ENCODE peak calls at places on chromosomes 16 and 17, in nine cellular contexts. P, Q, A, M, G, H, C, W and X are unnamed samples. For H3K9me3, the result is how much of the 10 kb centered on the place peaks cover.

GRCh38 chr17:78124081-78124835 is 4.3 kb downstream of the TMC6 start:
- DNase-seq in H (peak), M (no peak), A (peak), G (no peak), P (no peak), Q (no peak), W (no peak), C (peak), X (no peak)

GRCh38 chr16:620700-621525 is 9.9 kb upstream of the WFIKKN1 start:
- DNase-seq in W (no peak), M (no peak), A (no peak), Q (peak), H (no peak), P (no peak), C (no peak), G (no peak), X (no peak)

GRCh38 chr17:17445925-17446665 is 30.7 kb upstream of the MED9 start:
- DNase-seq in M (no peak), H (no peak), G (peak), W (peak), A (peak), P (peak), Q (no peak), C (no peak), X (peak)

GRCh38 chr17:7704601-7705268 is at the start of gene EFNB3:
- DNase-seq in H (no peak), M (no peak), Q (peak), A (no peak), P (no peak), G (no peak), W (no peak), C (peak), X (no peak)

GRCh38 chr16:75703341-75703740 is 2.1 kb upstream of the DUXB start:
- DNase-seq in H (no peak), M (no peak), G (no peak), W (no peak), A (no peak), C (no peak), Q (no peak), P (no peak), X (no peak)

GRCh38 chr16:177394-177822 is 928 bp downstream of the HBA1 start:
- DNase-seq in A (no peak), P (no peak), G (no peak), W (no peak), H (no peak), C (no peak), M (no peak), Q (peak), X (no peak)

GRCh38 chr16:87416826-87417471 is 24.8 kb downstream of the MAP1LC3B start:
- DNase-seq in C (no peak), H (peak), G (peak), W (peak), P (no peak), M (no peak), A (no peak), Q (no peak), X (no peak)

GRCh38 chr17:83178533-83179201 is 99.3 kb downstream of the METRNL start:
- DNase-seq in C (peak), Q (no peak), G (no peak), A (no peak), H (no peak), W (no peak), P (no peak), M (no peak), X (peak)

GRCh38 chr17:43952351-43952723 is 1.4 kb downstream of the PYY start:
- DNase-seq in A (no peak), Q (no peak), H (no peak), M (no peak), P (no peak), G (no peak), C (no peak), W (no peak), X (no peak)

GRCh38 chr16:50213939-50214519 is 52.3 kb upstream of the ADCY7 start:
- DNase-seq in W (peak), H (peak), C (no peak), M (no peak), P (no peak), A (no peak), G (peak), Q (no peak), X (no peak)

GRCh38 chr16:87464691-87465300 is 28.0 kb downstream of the ZCCHC14 start:
- DNase-seq in M (no peak), Q (peak), A (peak), W (no peak), G (peak), H (no peak), C (no peak), P (peak), X (peak)

GRCh38 chr16:1612320-1613111 is at the start of gene CRAMP1:
- DNase-seq in G (peak), C (no peak), M (no peak), P (no peak), H (peak), A (no peak), Q (no peak), W (peak), X (no peak)

GRCh38 chr17:11948791-11949190 is 48.5 kb downstream of the ZNF18 start:
- DNase-seq in G (no peak), A (peak), M (no peak), H (no peak), Q (peak), W (no peak), C (no peak), P (peak), X (peak)

GRCh38 chr17:28346746-28347246 is 10.5 kb downstream of the POLDIP2 start:
- DNase-seq in P (no peak), M (no peak), G (peak), Q (no peak), C (no peak), W (peak), H (no peak), A (no peak), X (no peak)

GRCh38 chr17:66522591-66523272 is 220.3 kb downstream of the PRKCA start:
- DNase-seq in C (no peak), G (no peak), A (no peak), P (no peak), W (no peak), H (no peak), Q (no peak), M (no peak), X (peak)

GRCh38 chr17:34822007-34822737 is 139.1 kb downstream of the CCT6B start:
- DNase-seq in H (no peak), A (no peak), M (no peak), Q (no peak), C (no peak), P (no peak), G (no peak), W (no peak), X (no peak)

GRCh38 chr16:46980926-46981325 is 7.5 kb upstream of the DNAJA2 start:
- DNase-seq in C (no peak), M (no peak), A (no peak), W (no peak), H (no peak), Q (no peak), P (no peak), G (no peak), X (no peak)

GRCh38 chr17:76900723-76901122 is 32.5 kb downstream of the MGAT5B start:
- DNase-seq in G (no peak), M (no peak), A (no peak), Q (no peak), C (no peak), W (no peak), H (no peak), P (no peak), X (no peak)

GRCh38 chr17:68535903-68536302 is 23.7 kb downstream of the PRKAR1A start:
- DNase-seq in M (no peak), H (no peak), A (no peak), C (no peak), Q (no peak), G (no peak), W (no peak), P (no peak), X (no peak)

GRCh38 chr16:90046971-90047713 is 27.9 kb upstream of the DBNDD1 start:
- DNase-seq in P (peak), H (no peak), Q (peak), W (peak), C (no peak), G (no peak), A (peak), M (no peak), X (peak)

GRCh38 chr16:56609463-56609921 is 1.1 kb downstream of the MT2A start:
- DNase-seq in M (peak), H (peak), A (peak), P (peak), G (peak), Q (peak), W (peak), C (peak), X (peak)

GRCh38 chr16:59754854-59755253 is 1020.7 kb upstream of the GOT2 start:
- DNase-seq in Q (no peak), W (no peak), H (no peak), A (no peak), P (no peak), M (no peak), C (no peak), G (no peak), X (no peak)
- H3K9me3 ChIP-seq in Q (under half), W (under half), H (under half), A (under half), P (under half), M (under half), C (under half), G (under half), X (under half)

GRCh38 chr17:2435181-2435741 is 34.4 kb upstream of the MNT start:
- DNase-seq in W (no peak), M (no peak), H (no peak), G (no peak), P (no peak), A (no peak), Q (no peak), C (no peak), X (no peak)

GRCh38 chr17:2435852-2436251 is 35.0 kb upstream of the MNT start:
- DNase-seq in A (no peak), G (no peak), H (no peak), P (no peak), C (no peak), Q (no peak), M (no peak), W (no peak), X (no peak)

GRCh38 chr17:2433696-2434095 is 32.8 kb upstream of the MNT start:
- DNase-seq in W (no peak), G (no peak), H (no peak), Q (no peak), C (no peak), P (no peak), M (no peak), A (no peak), X (no peak)

GRCh38 chr17:2438823-2439222 is 38.0 kb upstream of the MNT start:
- DNase-seq in H (no peak), W (no peak), G (no peak), C (no peak), M (no peak), P (no peak), Q (no peak), A (peak), X (no peak)

GRCh38 chr17:2436516-2436915 is 35.7 kb upstream of the MNT start:
- DNase-seq in G (no peak), A (no peak), P (no peak), W (no peak), C (no peak), M (no peak), Q (no peak), H (peak), X (no peak)
- H3K27ac ChIP-seq in G (no peak), A (no peak), P (no peak), W (no peak), C (no peak), M (no peak), Q (no peak), H (no peak), X (no peak)

DNA sequence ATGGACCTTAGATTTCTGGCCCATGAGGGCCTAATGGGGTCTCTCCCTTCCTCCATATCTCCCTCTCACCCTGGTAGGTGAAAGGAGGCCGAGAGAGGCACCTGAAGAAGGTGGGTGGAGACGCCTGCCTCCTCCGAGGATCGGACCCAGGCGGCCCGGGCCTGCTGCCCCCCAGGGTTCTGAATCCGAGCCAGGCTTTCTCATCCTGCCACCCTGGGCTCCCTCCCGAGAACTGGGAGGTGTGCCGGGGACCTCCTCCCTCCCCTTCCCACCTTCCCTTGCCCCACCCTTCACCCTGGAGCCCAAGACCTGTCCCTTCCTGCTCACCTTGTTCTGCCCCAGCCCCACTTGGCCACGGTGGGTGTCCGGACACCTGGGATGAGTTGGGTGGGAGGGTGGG is 5.0 kb downstream of the FBXL19 start:
- DNase-seq in A (no peak), C (no peak), P (no peak), H (no peak), Q (no peak), G (no peak), W (no peak), M (no peak), X (no peak)
- H3K4me3 ChIP-seq in A (no peak), C (no peak), P (no peak), H (no peak), Q (no peak), G (no peak), W (no peak), M (peak), X (no peak)

GRCh38 chr16:11251525-11252481 is 4.2 kb downstream of the SOCS1 start:
- DNase-seq in W (no peak), H (no peak), P (no peak), A (peak), M (no peak), Q (no peak), C (peak), G (peak), X (no peak)

GRCh38 chr16:11249233-11250061 is 6.6 kb downstream of the SOCS1 start:
- DNase-seq in C (no peak), Q (no peak), M (no peak), A (no peak), W (no peak), P (no peak), G (no peak), H (no peak), X (no peak)

GRCh38 chr16:11250786-11251524 is 5.0 kb downstream of the SOCS1 start:
- DNase-seq in H (no peak), P (no peak), M (no peak), C (no peak), A (no peak), G (no peak), Q (no peak), W (no peak), X (no peak)

GRCh38 chr16:11248133-11248532 is 7.9 kb downstream of the SOCS1 start:
- DNase-seq in H (no peak), W (no peak), A (no peak), Q (no peak), C (no peak), P (no peak), G (no peak), M (no peak), X (no peak)

GRCh38 chr16:11250091-11250785 is 5.8 kb downstream of the SOCS1 start:
- DNase-seq in H (no peak), C (no peak), G (no peak), A (no peak), W (no peak), Q (no peak), P (no peak), M (no peak), X (no peak)
- H3K9me3 ChIP-seq in H (under half), C (under half), G (under half), A (under half), W (under half), Q (under half), P (under half), M (under half), X (under half)

GRCh38 chr16:80288616-80289015 is 252.2 kb upstream of the DYNLRB2 start:
- DNase-seq in C (no peak), P (no peak), M (no peak), G (no peak), H (no peak), W (no peak), A (no peak), Q (no peak), X (no peak)
- H3K27ac ChIP-seq in C (no peak), P (no peak), M (no peak), G (no peak), H (no peak), W (no peak), A (no peak), Q (no peak), X (no peak)